ENCODE peak calls at places on chromosome 13, in five cellular contexts. One of them, this sample, is unnamed. For H3K27me3, the result is how much of the 10 kb centered on the place peaks cover.

GRCh38 chr13:20197361-20197834 is 4.7 kb upstream of the GJB2 start:
- DNase-seq in GM23338: peak
- DNase-seq in psoas muscle: no peak
- DNase-seq in heart left ventricle: no peak
- DNase-seq in AG04450: no peak
- DNase-seq in this sample: no peak

GRCh38 chr13:78317030-78317429 is 286.3 kb downstream of the POU4F1 start:
- DNase-seq in GM23338: peak
- DNase-seq in psoas muscle: no peak
- DNase-seq in heart left ventricle: no peak
- DNase-seq in AG04450: no peak
- DNase-seq in this sample: no peak

GRCh38 chr13:68304287-68304893 is 1074.3 kb upstream of the PCDH9 start:
- DNase-seq in GM23338: peak
- DNase-seq in psoas muscle: no peak
- DNase-seq in heart left ventricle: no peak
- DNase-seq in AG04450: no peak
- DNase-seq in this sample: no peak

GRCh38 chr13:46286972-46287371 is 75.2 kb downstream of the LRRC63 start:
- DNase-seq in GM23338: peak
- DNase-seq in psoas muscle: no peak
- DNase-seq in heart left ventricle: no peak
- DNase-seq in AG04450: no peak
- DNase-seq in this sample: no peak

GRCh38 chr13:35818577-35819165 is 312.5 kb downstream of the DCLK1 start:
- DNase-seq in GM23338: peak
- DNase-seq in psoas muscle: no peak
- DNase-seq in heart left ventricle: no peak
- DNase-seq in AG04450: no peak
- DNase-seq in this sample: no peak

GRCh38 chr13:43087960-43088580 is 64.7 kb downstream of the DNAJC15 start:
- DNase-seq in GM23338: no peak
- DNase-seq in psoas muscle: no peak
- DNase-seq in heart left ventricle: no peak
- DNase-seq in AG04450: no peak
- DNase-seq in this sample: no peak

GRCh38 chr13:66899955-66900354 is 330.2 kb downstream of the PCDH9 start:
- DNase-seq in GM23338: no peak
- DNase-seq in psoas muscle: no peak
- DNase-seq in heart left ventricle: no peak
- DNase-seq in AG04450: no peak
- DNase-seq in this sample: no peak

GRCh38 chr13:111852701-111853100 is 214.2 kb upstream of the SOX1 start:
- DNase-seq in GM23338: no peak
- DNase-seq in psoas muscle: no peak
- DNase-seq in heart left ventricle: no peak
- DNase-seq in AG04450: no peak
- DNase-seq in this sample: no peak

GRCh38 chr13:70339738-70340137 is 231.5 kb upstream of the KLHL1 start:
- DNase-seq in GM23338: peak
- DNase-seq in psoas muscle: peak
- DNase-seq in heart left ventricle: no peak
- DNase-seq in AG04450: no peak
- DNase-seq in this sample: no peak

GRCh38 chr13:42990147-42990990 is 1.7 kb downstream of the EPSTI1 start:
- DNase-seq in GM23338: no peak
- DNase-seq in psoas muscle: no peak
- DNase-seq in heart left ventricle: no peak
- DNase-seq in AG04450: no peak
- DNase-seq in this sample: no peak

GRCh38 chr13:105642511-105642958 is 892.9 kb downstream of the EFNB2 start:
- DNase-seq in GM23338: no peak
- DNase-seq in psoas muscle: no peak
- DNase-seq in heart left ventricle: no peak
- DNase-seq in AG04450: no peak
- DNase-seq in this sample: no peak

GRCh38 chr13:35771898-35772297 is 295.4 kb upstream of the MAB21L1 start:
- DNase-seq in GM23338: peak
- DNase-seq in psoas muscle: no peak
- DNase-seq in heart left ventricle: no peak
- DNase-seq in AG04450: peak
- DNase-seq in this sample: peak

DNA sequence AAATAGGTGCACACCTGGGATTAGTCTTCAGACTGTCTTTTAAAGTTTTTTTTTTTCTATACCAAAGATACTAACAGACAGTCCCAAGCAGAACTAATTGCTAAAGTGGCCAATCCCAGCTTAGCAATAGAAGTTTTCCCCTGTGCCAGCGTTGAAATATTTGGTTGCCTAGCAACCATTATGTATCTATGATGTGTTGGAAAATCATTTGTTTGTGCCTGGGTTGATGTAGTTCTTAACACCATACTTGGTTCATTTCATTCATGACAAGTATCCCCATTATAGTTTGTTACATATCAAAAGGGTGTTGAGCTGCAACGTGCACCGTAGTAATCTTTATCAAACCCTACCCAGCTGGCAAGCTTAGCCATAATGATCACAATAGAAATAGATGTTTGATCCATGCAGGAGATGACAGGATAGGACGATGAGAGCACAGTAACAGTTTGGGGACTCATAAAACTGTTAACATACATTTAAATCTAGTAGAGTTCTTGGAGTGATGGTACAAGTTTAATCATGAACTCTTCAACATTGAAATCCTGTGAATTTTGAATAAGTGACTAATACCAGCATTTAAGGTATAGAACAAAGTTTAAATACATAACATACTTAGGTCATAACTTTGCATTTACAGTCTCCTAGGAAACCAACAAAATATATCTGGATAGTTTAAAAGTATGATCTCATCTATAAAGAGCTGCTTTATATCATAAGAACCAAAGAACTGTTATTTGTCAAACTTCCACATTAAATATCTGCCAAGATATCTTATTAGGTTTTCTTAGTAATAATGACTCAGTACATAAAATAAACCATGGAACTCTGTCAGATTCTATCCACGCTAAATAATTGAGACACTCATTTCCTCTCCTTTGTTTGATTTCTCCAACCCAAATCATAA is 73.4 kb downstream of the MBNL2 start:
- DNase-seq in GM23338: no peak
- DNase-seq in psoas muscle: no peak
- DNase-seq in heart left ventricle: no peak
- DNase-seq in AG04450: peak
- DNase-seq in this sample: no peak
- H3K4me3 ChIP-seq in GM23338: no peak
- H3K4me3 ChIP-seq in psoas muscle: no peak
- H3K4me3 ChIP-seq in heart left ventricle: no peak
- H3K4me3 ChIP-seq in AG04450: no peak
- H3K4me3 ChIP-seq in this sample: no peak

DNA sequence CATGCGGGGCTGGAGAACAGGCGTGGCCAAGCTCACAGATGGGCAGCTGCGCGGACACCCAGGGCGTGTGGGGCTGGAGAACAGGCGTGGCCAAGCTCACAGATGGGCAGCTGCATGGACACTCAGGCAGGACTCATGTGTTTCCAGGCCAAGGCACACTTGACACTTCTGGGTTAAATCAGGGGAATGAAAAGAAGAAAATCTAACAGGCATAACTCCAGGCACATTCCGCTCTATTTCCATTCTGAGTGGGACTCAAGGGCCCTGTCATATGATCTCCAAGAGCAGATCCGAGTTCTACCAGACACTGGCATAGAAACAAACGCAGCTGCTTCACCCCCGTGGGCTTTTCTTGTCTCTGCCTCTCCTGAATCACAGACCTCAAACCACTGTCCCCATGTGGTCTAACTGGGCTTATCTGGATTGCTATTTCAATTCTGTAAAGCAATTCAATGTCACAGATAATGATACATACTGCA is 17.4 kb upstream of the C13orf46 start:
- DNase-seq in GM23338: no peak
- DNase-seq in psoas muscle: peak
- DNase-seq in heart left ventricle: no peak
- DNase-seq in AG04450: no peak
- DNase-seq in this sample: no peak
- TF ChIP-seq CTCF in GM23338: no peak
- TF ChIP-seq CTCF in psoas muscle: no peak
- TF ChIP-seq CTCF in heart left ventricle: no peak
- TF ChIP-seq CTCF in AG04450: no peak
- TF ChIP-seq CTCF in this sample: no peak

DNA sequence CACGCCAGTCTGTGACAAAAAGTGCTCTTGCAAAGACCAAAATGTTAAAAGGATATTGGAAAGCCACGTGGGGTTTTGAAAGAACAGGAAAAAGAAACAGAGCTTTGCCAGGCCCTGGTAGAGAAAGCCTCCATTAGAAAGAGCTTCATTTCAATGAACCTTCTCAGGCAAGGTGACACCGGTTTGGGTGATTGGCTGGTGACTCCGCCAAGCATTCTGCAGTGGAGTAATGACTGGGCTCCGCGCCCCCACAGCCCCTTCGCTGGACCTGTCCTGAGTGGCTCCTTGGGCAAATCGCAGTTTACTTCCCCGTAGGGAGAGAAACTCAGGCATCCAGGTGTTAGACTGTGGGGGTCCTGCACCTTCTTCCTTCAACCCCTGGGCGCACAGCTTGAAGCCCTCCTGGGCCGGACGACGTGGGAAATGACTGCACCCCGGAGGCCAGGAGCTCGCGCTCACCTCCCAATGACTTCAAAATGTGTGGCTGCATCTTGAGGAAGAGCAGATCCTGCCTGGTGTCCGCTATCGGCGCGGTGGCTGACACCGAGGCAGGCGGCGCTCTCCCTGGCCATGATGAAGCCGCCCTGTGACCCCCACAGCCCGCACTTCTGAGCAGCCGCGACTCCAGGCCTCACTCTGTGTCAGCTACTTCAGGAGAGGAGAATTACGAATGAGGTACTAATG is 444.6 kb upstream of the SGCG start:
- DNase-seq in GM23338: no peak
- DNase-seq in psoas muscle: no peak
- DNase-seq in heart left ventricle: no peak
- DNase-seq in AG04450: no peak
- DNase-seq in this sample: no peak
- H3K27me3 ChIP-seq in GM23338: under half
- H3K27me3 ChIP-seq in psoas muscle: under half
- H3K27me3 ChIP-seq in heart left ventricle: under half
- H3K27me3 ChIP-seq in AG04450: under half
- H3K27me3 ChIP-seq in this sample: under half

GRCh38 chr13:40982772-40983171 is 36.3 kb downstream of the ELF1 start:
- DNase-seq in GM23338: no peak
- DNase-seq in psoas muscle: no peak
- DNase-seq in heart left ventricle: peak
- DNase-seq in AG04450: no peak
- DNase-seq in this sample: no peak

GRCh38 chr13:40981949-40982348 is 37.2 kb downstream of the ELF1 start:
- DNase-seq in GM23338: no peak
- DNase-seq in psoas muscle: no peak
- DNase-seq in heart left ventricle: no peak
- DNase-seq in AG04450: no peak
- DNase-seq in this sample: no peak

GRCh38 chr13:40980466-40980865 is 38.6 kb downstream of the ELF1 start:
- DNase-seq in GM23338: no peak
- DNase-seq in psoas muscle: no peak
- DNase-seq in heart left ventricle: no peak
- DNase-seq in AG04450: no peak
- DNase-seq in this sample: no peak

GRCh38 chr13:40983269-40983668 is 35.8 kb downstream of the ELF1 start:
- DNase-seq in GM23338: no peak
- DNase-seq in psoas muscle: no peak
- DNase-seq in heart left ventricle: no peak
- DNase-seq in AG04450: no peak
- DNase-seq in this sample: no peak

DNA sequence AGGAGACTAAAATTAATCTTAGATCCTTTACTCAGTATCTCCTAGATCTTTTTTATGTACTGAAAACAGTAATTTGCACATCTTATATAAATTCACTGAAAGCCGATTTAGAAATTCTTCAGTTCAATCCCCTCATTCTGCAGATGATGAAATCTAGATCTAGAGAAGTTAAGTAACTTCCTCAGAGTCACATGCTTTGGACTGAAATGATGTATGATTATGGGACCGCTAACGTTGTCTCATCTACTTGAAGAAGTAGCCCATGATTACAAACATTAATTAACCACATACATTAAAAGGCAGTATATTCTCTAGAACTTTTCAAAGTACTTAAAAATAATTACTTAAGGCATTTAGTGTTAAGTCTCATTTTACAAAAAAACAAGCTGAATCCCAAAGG is 37.8 kb downstream of the ELF1 start:
- DNase-seq in GM23338: no peak
- DNase-seq in psoas muscle: no peak
- DNase-seq in heart left ventricle: no peak
- DNase-seq in AG04450: no peak
- DNase-seq in this sample: no peak
- H3K4me3 ChIP-seq in GM23338: no peak
- H3K4me3 ChIP-seq in psoas muscle: peak
- H3K4me3 ChIP-seq in heart left ventricle: peak
- H3K4me3 ChIP-seq in AG04450: no peak
- H3K4me3 ChIP-seq in this sample: no peak

DNA sequence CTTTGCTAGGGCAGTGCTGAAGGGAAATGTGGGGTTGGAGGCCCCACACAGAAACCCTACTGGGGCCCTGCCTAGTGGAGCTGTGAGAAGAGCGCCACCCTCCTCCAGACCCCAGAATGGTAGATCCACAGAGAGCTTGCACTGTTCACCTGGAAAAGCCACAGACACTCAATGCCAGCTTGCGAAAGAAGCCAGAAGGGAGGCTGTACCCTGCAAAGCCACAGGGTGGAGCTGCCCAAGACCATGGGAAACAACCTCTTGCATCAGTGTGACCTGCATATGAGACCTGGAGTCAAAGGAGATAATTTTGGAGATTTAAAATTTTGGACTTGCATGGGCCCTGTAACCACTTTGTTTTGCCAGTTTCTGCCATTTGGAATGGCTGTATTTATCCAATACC is 615.4 kb upstream of the MIR17HG start:
- DNase-seq in GM23338: peak
- DNase-seq in psoas muscle: no peak
- DNase-seq in heart left ventricle: no peak
- DNase-seq in AG04450: no peak
- DNase-seq in this sample: no peak
- TF ChIP-seq CTCF in GM23338: peak
- TF ChIP-seq CTCF in psoas muscle: no peak
- TF ChIP-seq CTCF in heart left ventricle: no peak
- TF ChIP-seq CTCF in AG04450: no peak
- TF ChIP-seq CTCF in this sample: no peak

DNA sequence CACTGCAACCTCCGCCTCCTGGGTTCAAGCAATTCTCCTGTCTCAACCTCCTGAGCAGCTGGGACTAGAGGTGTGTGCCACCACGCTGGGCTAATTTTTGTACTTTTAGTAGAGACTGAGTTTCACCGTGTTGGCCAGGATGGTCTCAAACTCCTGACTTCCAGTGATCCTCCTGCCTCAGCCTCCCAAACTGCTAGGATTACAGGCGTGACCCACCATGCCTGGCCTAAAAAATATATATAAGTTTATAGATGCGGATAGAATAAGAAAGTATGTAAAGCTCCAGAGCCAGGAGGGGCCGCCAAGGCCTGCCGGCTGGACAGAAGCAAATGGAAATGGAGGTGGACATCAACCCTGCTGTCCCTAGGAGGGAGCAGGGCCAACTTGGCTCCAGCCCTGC is 66.0 kb downstream of the COL4A1 start:
- DNase-seq in GM23338: no peak
- DNase-seq in psoas muscle: no peak
- DNase-seq in heart left ventricle: no peak
- DNase-seq in AG04450: no peak
- DNase-seq in this sample: no peak
- H3K27me3 ChIP-seq in GM23338: under half
- H3K27me3 ChIP-seq in psoas muscle: under half
- H3K27me3 ChIP-seq in heart left ventricle: under half
- H3K27me3 ChIP-seq in AG04450: under half
- H3K27me3 ChIP-seq in this sample: under half

GRCh38 chr13:94968040-94968756 is 255.9 kb upstream of the SOX21 start:
- DNase-seq in GM23338: peak
- DNase-seq in psoas muscle: no peak
- DNase-seq in heart left ventricle: no peak
- DNase-seq in AG04450: no peak
- DNase-seq in this sample: no peak
- H3K4me3 ChIP-seq in GM23338: peak
- H3K4me3 ChIP-seq in psoas muscle: peak
- H3K4me3 ChIP-seq in heart left ventricle: peak
- H3K4me3 ChIP-seq in AG04450: peak
- H3K4me3 ChIP-seq in this sample: peak